ENCODE peak calls at places on chromosome 20, in nine cellular contexts. T is PC-9, H is right lobe of liver, Q is mammary epithelial cell, N is endodermal cell, K is left ventricle myocardium inferior, U is cardiac muscle cell, F is adrenal gland, W is fibroblast of lung. M is an unnamed sample. For H3K4me1, the result is how much of the 10 kb centered on the place peaks cover.

GRCh38 chr20:38073307-38074010 is 39.9 kb downstream of the RPRD1B start:
- DNase-seq in T (peak), H (no peak), Q (peak), N (peak), K (peak), U (peak), F (peak), W (peak), M (peak)

GRCh38 chr20:16128538-16129106 is 444.6 kb downstream of the KIF16B start:
- DNase-seq in T (no peak), H (no peak), Q (peak), N (no peak), K (no peak), U (no peak), F (no peak), W (no peak), M (no peak)

GRCh38 chr20:20233041-20233514 is 134.8 kb upstream of the INSM1 start:
- DNase-seq in T (no peak), H (no peak), Q (no peak), N (no peak), K (no peak), U (no peak), F (peak), W (no peak), M (no peak)

GRCh38 chr20:39775110-39775509 is 813.0 kb downstream of the DHX35 start:
- DNase-seq in T (no peak), H (no peak), Q (peak), N (no peak), K (peak), U (no peak), F (peak), W (peak), M (no peak)

GRCh38 chr20:5353624-5354496 is 37.1 kb upstream of the PROKR2 start:
- DNase-seq in T (no peak), H (no peak), Q (peak), N (no peak), K (no peak), U (no peak), F (no peak), W (peak), M (no peak)

GRCh38 chr20:63071541-63072181 is 64.9 kb upstream of the BHLHE23 start:
- DNase-seq in T (no peak), H (peak), Q (peak), N (peak), K (no peak), U (peak), F (no peak), W (peak), M (no peak)

GRCh38 chr20:59701236-59701635 is 96.9 kb downstream of the PHACTR3 start:
- DNase-seq in T (no peak), H (no peak), Q (no peak), N (no peak), K (no peak), U (no peak), F (no peak), W (no peak), M (no peak)

GRCh38 chr20:47999166-47999565 is 213.9 kb upstream of the SULF2 start:
- DNase-seq in T (no peak), H (no peak), Q (peak), N (no peak), K (no peak), U (no peak), F (no peak), W (peak), M (no peak)

GRCh38 chr20:62980970-62981369 is 25.8 kb downstream of the BHLHE23 start:
- DNase-seq in T (no peak), H (no peak), Q (no peak), N (no peak), K (no peak), U (no peak), F (no peak), W (no peak), M (no peak)

GRCh38 chr20:36585410-36586125 is 12.2 kb downstream of the TGIF2 start:
- DNase-seq in T (peak), H (no peak), Q (peak), N (peak), K (no peak), U (no peak), F (no peak), W (peak), M (peak)

GRCh38 chr20:4563534-4563933 is 158.2 kb upstream of the PRND start:
- DNase-seq in T (peak), H (no peak), Q (peak), N (peak), K (no peak), U (peak), F (no peak), W (peak), M (peak)

GRCh38 chr20:58129736-58130135 is 98.7 kb downstream of the ANKRD60 start:
- DNase-seq in T (no peak), H (no peak), Q (no peak), N (no peak), K (no peak), U (no peak), F (no peak), W (no peak), M (no peak)

GRCh38 chr20:16945619-16946018 is 197.5 kb downstream of the OTOR start:
- DNase-seq in T (no peak), H (no peak), Q (no peak), N (no peak), K (no peak), U (no peak), F (no peak), W (peak), M (no peak)

GRCh38 chr20:58695084-58695722 is 2.6 kb downstream of the NPEPL1 start:
- DNase-seq in T (no peak), H (peak), Q (no peak), N (peak), K (peak), U (peak), F (no peak), W (no peak), M (no peak)

GRCh38 chr20:57143173-57143572 is 123.3 kb downstream of the BMP7 start:
- DNase-seq in T (no peak), H (no peak), Q (no peak), N (no peak), K (no peak), U (no peak), F (no peak), W (no peak), M (no peak)

GRCh38 chr20:36314734-36315544 is 8.8 kb downstream of the DLGAP4 start:
- DNase-seq in T (no peak), H (peak), Q (no peak), N (peak), K (no peak), U (no peak), F (no peak), W (no peak), M (no peak)

GRCh38 chr20:32761417-32761830 is 761 bp upstream of the DNMT3B start:
- DNase-seq in T (no peak), H (no peak), Q (no peak), N (no peak), K (no peak), U (no peak), F (no peak), W (no peak), M (no peak)

GRCh38 chr20:62828551-62829230 is 11.8 kb downstream of the COL9A3 start:
- DNase-seq in T (peak), H (no peak), Q (no peak), N (peak), K (no peak), U (no peak), F (no peak), W (no peak), M (no peak)

GRCh38 chr20:12201289-12201991 is 283.7 kb downstream of the BTBD3 start:
- DNase-seq in T (no peak), H (no peak), Q (peak), N (no peak), K (peak), U (no peak), F (no peak), W (peak), M (no peak)

GRCh38 chr20:50601511-50602431 is 89.6 kb downstream of the RIPOR3 start:
- DNase-seq in T (no peak), H (no peak), Q (no peak), N (no peak), K (no peak), U (no peak), F (no peak), W (no peak), M (no peak)

GRCh38 chr20:53839423-53840176 is 230.8 kb downstream of the BCAS1 start:
- DNase-seq in T (peak), H (peak), Q (no peak), N (no peak), K (peak), U (no peak), F (peak), W (no peak), M (peak)

GRCh38 chr20:59817406-59817805 is 116.0 kb downstream of the SYCP2 start:
- DNase-seq in T (no peak), H (no peak), Q (no peak), N (peak), K (no peak), U (no peak), F (no peak), W (no peak), M (no peak)

GRCh38 chr20:48066256-48066655 is 281.0 kb upstream of the SULF2 start:
- DNase-seq in T (peak), H (no peak), Q (peak), N (no peak), K (no peak), U (no peak), F (no peak), W (peak), M (no peak)

GRCh38 chr20:48845000-48845399 is 17.2 kb upstream of the PREX1 start:
- DNase-seq in T (no peak), H (no peak), Q (no peak), N (no peak), K (no peak), U (no peak), F (no peak), W (no peak), M (no peak)

GRCh38 chr20:24131684-24132083 is 143.1 kb upstream of the GGTLC1 start:
- DNase-seq in T (no peak), H (no peak), Q (no peak), N (no peak), K (no peak), U (no peak), F (no peak), W (no peak), M (no peak)

GRCh38 chr20:22799687-22800086 is 215.3 kb upstream of the FOXA2 start:
- DNase-seq in T (no peak), H (no peak), Q (no peak), N (no peak), K (no peak), U (no peak), F (no peak), W (no peak), M (no peak)

GRCh38 chr20:51732454-51732791 is 35.8 kb downstream of the ATP9A start:
- DNase-seq in T (no peak), H (no peak), Q (no peak), N (no peak), K (no peak), U (no peak), F (no peak), W (peak), M (no peak)

GRCh38 chr20:5400164-5400762 is 83.5 kb upstream of the PROKR2 start:
- DNase-seq in T (no peak), H (no peak), Q (peak), N (peak), K (no peak), U (peak), F (no peak), W (peak), M (peak)

GRCh38 chr20:6629564-6629963 is 137.9 kb upstream of the BMP2 start:
- DNase-seq in T (no peak), H (no peak), Q (no peak), N (no peak), K (no peak), U (no peak), F (no peak), W (no peak), M (no peak)

GRCh38 chr20:64057628-64058498 is 5.1 kb upstream of the TCEA2 start:
- DNase-seq in T (peak), H (peak), Q (no peak), N (peak), K (peak), U (peak), F (peak), W (no peak), M (peak)

GRCh38 chr20:36298061-36298460 is 8.1 kb upstream of the DLGAP4 start:
- DNase-seq in T (no peak), H (no peak), Q (no peak), N (no peak), K (no peak), U (no peak), F (no peak), W (no peak), M (peak)

GRCh38 chr20:57198359-57199072 is 67.9 kb downstream of the BMP7 start:
- DNase-seq in T (no peak), H (no peak), Q (no peak), N (no peak), K (no peak), U (no peak), F (no peak), W (peak), M (no peak)

GRCh38 chr20:63394069-63394468 is 32.9 kb upstream of the CHRNA4 start:
- DNase-seq in T (no peak), H (no peak), Q (no peak), N (peak), K (no peak), U (no peak), F (no peak), W (peak), M (no peak)

GRCh38 chr20:52747736-52748135 is 224.4 kb upstream of the TSHZ2 start:
- DNase-seq in T (no peak), H (no peak), Q (no peak), N (peak), K (no peak), U (peak), F (no peak), W (peak), M (no peak)

GRCh38 chr20:24357169-24357568 is 112.3 kb upstream of the SYNDIG1 start:
- DNase-seq in T (no peak), H (no peak), Q (no peak), N (no peak), K (no peak), U (no peak), F (no peak), W (no peak), M (no peak)

GRCh38 chr20:542777-543368 is 717 bp downstream of the CSNK2A1 start:
- DNase-seq in T (no peak), H (peak), Q (no peak), N (peak), K (no peak), U (peak), F (no peak), W (no peak), M (peak)

GRCh38 chr20:62979310-62979709 is 26.8 kb downstream of the SLC17A9 start:
- DNase-seq in T (no peak), H (no peak), Q (no peak), N (no peak), K (no peak), U (no peak), F (no peak), W (no peak), M (no peak)

GRCh38 chr20:44017905-44018683 is 103.4 kb downstream of the TOX2 start:
- DNase-seq in T (peak), H (no peak), Q (peak), N (no peak), K (no peak), U (peak), F (peak), W (peak), M (no peak)

GRCh38 chr20:44279228-44279627 is 31.8 kb downstream of the FITM2 start:
- DNase-seq in T (no peak), H (no peak), Q (peak), N (no peak), K (no peak), U (no peak), F (peak), W (peak), M (no peak)

GRCh38 chr20:38973107-38973506 is 11.0 kb downstream of the DHX35 start:
- DNase-seq in T (no peak), H (no peak), Q (no peak), N (no peak), K (no peak), U (no peak), F (no peak), W (no peak), M (no peak)

DNA sequence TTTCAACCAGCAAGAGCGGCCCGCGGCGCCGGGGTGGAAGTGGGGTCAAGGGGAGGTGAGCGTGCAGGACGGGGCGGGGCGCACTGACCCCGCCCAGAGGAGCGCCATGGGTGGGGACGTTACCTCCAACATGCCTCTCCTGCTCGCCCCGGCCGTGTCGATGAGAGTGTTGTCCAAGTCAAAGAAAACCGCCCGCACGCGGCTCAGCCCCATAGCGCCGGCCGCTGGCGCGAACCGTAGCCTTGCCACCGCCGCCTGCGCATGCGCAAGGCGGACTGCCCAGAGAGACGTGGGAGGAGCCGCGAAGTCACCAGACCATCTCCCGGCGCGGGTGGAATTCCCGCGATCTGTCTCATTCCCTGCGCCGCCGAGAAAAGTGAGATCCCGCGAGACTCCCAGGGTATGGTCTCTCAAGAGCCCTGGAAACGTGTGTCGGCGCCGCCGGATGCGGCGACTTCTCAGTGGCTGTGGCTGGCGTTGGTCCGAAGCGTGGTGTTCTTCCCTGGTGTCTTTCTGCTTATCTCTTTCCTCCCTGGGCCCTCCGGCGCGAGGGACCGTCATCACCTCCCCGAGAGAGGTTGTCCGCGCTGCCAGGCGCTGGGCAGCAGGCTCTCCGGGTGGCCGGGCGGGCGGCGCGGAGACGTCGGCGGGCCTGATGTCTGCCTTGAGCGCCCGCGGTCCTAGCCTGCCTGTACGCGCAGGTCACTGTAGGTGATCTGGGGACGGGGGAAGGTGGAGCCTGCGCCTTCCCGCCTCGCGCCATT is at the start of gene NANP:
- DNase-seq in T (peak), H (peak), Q (peak), N (peak), K (peak), U (peak), F (peak), W (peak), M (peak)
- TF ChIP-seq CTCF in T (no peak), H (no peak), Q (no peak), N (no peak), K (no peak), U (no peak), F (no peak), W (no peak), M (no peak)

GRCh38 chr20:45408646-45409213 is 641 bp downstream of the DBNDD2 start:
- DNase-seq in T (no peak), H (no peak), Q (no peak), N (no peak), K (no peak), U (no peak), F (no peak), W (no peak), M (no peak)
- H3K4me1 ChIP-seq in T (under half), H (under half), Q (under half), N (under half), K (half or more), U (under half), F (under half), W (under half), M (under half)

GRCh38 chr20:41249371-41249770 is 68.2 kb downstream of the ZHX3 start:
- DNase-seq in T (peak), H (no peak), Q (peak), N (no peak), K (peak), U (no peak), F (peak), W (peak), M (no peak)
- H3K4me3 ChIP-seq in T (no peak), H (no peak), Q (no peak), N (no peak), K (no peak), U (no peak), F (no peak), W (no peak), M (no peak)

GRCh38 chr20:21665687-21666446 is 39.6 kb upstream of the PAX1 start:
- DNase-seq in T (peak), H (no peak), Q (peak), N (no peak), K (no peak), U (no peak), F (no peak), W (no peak), M (no peak)
- TF ChIP-seq CTCF in T (no peak), H (no peak), Q (no peak), N (no peak), K (no peak), U (no peak), F (no peak), W (no peak), M (no peak)